ENCODE peak calls at places on chromosomes 2 and 18, in six cellular contexts. P is AG10803, M is OCI-LY7, W is endodermal cell, R is nephron progenitor cell, A is fibroblast of lung. V is an unnamed sample.

GRCh38 chr2:26562811-26563645 is 78.1 kb downstream of the CIB4 start:
- DNase-seq in M (no peak), A (peak), P (no peak), W (peak), R (no peak), V (no peak)

GRCh38 chr2:8389373-8390108 is 292.3 kb upstream of the ID2 start:
- DNase-seq in R (no peak), A (peak), W (no peak), M (no peak), P (peak), V (no peak)

GRCh38 chr18:76496200-76496890 is 1.3 kb upstream of the ZNF516 start:
- DNase-seq in A (peak), W (peak), P (peak), M (peak), R (peak), V (no peak)

GRCh38 chr18:32326450-32327309 is 136.8 kb downstream of the MEP1B start:
- DNase-seq in P (no peak), W (no peak), R (no peak), A (peak), M (no peak), V (no peak)

GRCh38 chr2:18626256-18626668 is 36.9 kb upstream of the NT5C1B start:
- DNase-seq in M (no peak), R (no peak), A (peak), P (peak), W (no peak), V (no peak)

GRCh38 chr2:121902171-121902591 is 146.7 kb downstream of the TSN start:
- DNase-seq in R (no peak), W (peak), P (peak), A (no peak), M (no peak), V (peak)

GRCh38 chr18:34729264-34729663 is 19.2 kb downstream of the DTNA start:
- DNase-seq in W (peak), A (peak), M (peak), P (peak), R (no peak), V (peak)

GRCh38 chr2:188245230-188245629 is 46.4 kb upstream of the GULP1 start:
- DNase-seq in M (no peak), P (no peak), R (no peak), A (peak), W (no peak), V (no peak)

GRCh38 chr2:176246324-176246723 is 22.9 kb upstream of the MTX2 start:
- DNase-seq in W (no peak), A (no peak), R (no peak), P (no peak), M (no peak), V (no peak)

GRCh38 chr18:22337311-22337710 is 80.4 kb downstream of the CTAGE1 start:
- DNase-seq in A (no peak), M (no peak), W (no peak), R (no peak), P (peak), V (no peak)

GRCh38 chr2:222115296-222115695 is 183.5 kb downstream of the PAX3 start:
- DNase-seq in A (peak), R (no peak), P (no peak), W (no peak), M (no peak), V (no peak)

GRCh38 chr2:137255990-137256389 is 490.6 kb downstream of the THSD7B start:
- DNase-seq in R (no peak), A (peak), W (no peak), M (no peak), P (peak), V (no peak)

GRCh38 chr2:72723769-72724370 is 102.0 kb downstream of the EXOC6B start:
- DNase-seq in W (no peak), M (no peak), A (no peak), R (no peak), P (no peak), V (no peak)

GRCh38 chr2:27042985-27043634 is 8.4 kb upstream of the AGBL5 start:
- DNase-seq in P (no peak), M (no peak), R (no peak), W (no peak), A (no peak), V (no peak)

GRCh38 chr2:10659898-10660568 is 29.7 kb downstream of the NOL10 start:
- DNase-seq in M (no peak), W (peak), P (peak), A (peak), R (peak), V (no peak)

GRCh38 chr2:6977786-6978185 is 60.6 kb downstream of the RNF144A start:
- DNase-seq in P (no peak), M (no peak), W (no peak), R (no peak), A (no peak), V (no peak)

GRCh38 chr2:233433794-233434193 is 79.5 kb downstream of the DGKD start:
- DNase-seq in M (no peak), R (no peak), W (no peak), P (no peak), A (no peak), V (no peak)

GRCh38 chr2:211877061-211877460 is 661.5 kb downstream of the ERBB4 start:
- DNase-seq in A (peak), R (no peak), W (no peak), M (no peak), P (no peak), V (no peak)

GRCh38 chr2:211881449-211881848 is 657.2 kb downstream of the ERBB4 start:
- DNase-seq in A (no peak), P (no peak), W (no peak), M (no peak), R (no peak), V (no peak)

GRCh38 chr2:211875488-211875887 is 663.1 kb downstream of the ERBB4 start:
- DNase-seq in R (no peak), P (no peak), A (peak), M (no peak), W (no peak), V (no peak)

DNA sequence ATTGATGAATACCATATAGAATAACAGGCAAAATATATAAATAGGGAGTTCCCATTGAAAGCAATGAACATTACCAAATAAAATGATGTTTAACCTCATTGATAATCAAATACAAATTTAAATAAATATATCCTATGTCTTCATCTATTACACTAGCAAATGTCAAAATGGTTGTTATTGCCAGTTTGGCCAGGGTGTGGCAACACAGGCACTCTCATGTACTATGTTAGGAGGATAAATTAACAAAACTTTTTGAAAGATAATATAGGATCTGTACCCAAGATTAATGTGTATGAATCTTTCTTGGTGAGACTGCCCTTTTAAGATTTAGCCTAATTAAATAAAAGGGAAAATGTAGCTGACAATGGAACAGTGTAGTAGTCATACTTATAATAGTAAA is 659.3 kb downstream of the ERBB4 start:
- DNase-seq in P (no peak), M (peak), R (no peak), W (no peak), A (peak), V (no peak)
- TF ChIP-seq CTCF in P (no peak), M (peak), R (no peak), W (peak), A (peak), V (no peak)

DNA sequence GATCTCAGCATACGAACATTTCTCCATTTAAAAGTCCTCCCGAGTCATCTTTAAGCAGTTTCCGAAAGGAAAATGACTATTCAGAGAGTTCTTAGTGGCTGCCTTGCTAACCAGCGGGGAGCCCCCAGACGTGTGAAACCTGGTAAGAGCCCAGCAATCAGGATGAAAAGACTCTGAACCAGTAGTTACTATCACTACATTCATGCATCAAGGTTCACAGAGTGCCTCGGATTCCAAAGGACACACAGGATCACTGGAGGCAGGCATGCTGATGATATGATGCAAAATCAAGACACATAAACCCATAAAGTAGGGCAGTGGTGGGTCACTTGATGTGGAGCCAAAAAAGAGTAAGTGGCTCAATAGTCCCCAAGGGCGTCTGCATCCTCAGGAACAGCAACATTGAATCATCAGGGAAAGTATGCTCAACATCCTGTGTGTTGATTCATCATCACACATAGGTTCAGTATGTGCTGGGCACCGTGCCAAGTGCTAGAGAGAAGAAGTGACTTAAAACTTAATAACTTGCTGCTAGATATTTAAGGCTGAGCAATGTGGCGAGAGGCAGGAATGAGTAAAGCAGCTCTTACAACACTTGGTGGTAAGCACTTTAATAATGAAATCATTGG is 4.4 kb downstream of the CCL20 start:
- DNase-seq in M (no peak), R (no peak), P (peak), W (peak), A (peak), V (no peak)
- TF ChIP-seq CTCF in M (no peak), R (no peak), P (peak), W (no peak), A (no peak), V (no peak)

GRCh38 chr2:196404276-196404675 is 232.9 kb upstream of the STK17B start:
- DNase-seq in A (peak), P (no peak), M (no peak), R (no peak), W (no peak), V (no peak)
- TF ChIP-seq CTCF in A (no peak), P (no peak), M (peak), R (no peak), W (peak), V (no peak)

DNA sequence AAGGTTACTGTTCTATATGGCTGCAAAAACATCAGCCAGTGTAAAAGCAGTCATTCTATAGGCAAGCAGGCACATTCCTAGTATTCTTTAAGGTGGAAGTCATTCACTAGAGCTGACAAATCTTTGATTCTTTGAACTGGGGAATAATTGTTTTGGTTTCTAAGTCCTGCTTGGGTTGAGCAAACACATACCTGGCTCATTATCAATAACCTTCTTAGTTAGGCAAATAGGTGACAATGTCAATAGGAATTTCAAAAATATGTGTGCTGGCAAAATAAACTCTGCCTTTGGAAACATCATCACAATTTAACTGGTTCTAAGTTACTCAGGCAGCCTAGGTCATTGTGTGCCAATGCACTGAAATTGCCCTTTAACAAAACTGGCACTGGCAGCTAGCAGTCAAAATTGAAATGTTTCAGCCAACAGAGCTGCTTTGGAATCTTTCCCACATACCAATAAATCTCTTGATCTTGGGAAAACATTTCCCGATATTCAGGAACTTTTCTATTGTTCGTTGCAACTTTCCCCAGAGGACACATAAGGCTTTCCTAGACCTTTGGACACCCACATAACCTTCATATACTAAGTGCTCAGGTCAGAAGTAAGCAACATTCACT is 402.0 kb upstream of the MMADHC start:
- DNase-seq in W (no peak), M (no peak), R (no peak), A (peak), P (peak), V (no peak)
- TF ChIP-seq CTCF in W (no peak), M (no peak), R (no peak), A (no peak), P (no peak), V (no peak)

DNA sequence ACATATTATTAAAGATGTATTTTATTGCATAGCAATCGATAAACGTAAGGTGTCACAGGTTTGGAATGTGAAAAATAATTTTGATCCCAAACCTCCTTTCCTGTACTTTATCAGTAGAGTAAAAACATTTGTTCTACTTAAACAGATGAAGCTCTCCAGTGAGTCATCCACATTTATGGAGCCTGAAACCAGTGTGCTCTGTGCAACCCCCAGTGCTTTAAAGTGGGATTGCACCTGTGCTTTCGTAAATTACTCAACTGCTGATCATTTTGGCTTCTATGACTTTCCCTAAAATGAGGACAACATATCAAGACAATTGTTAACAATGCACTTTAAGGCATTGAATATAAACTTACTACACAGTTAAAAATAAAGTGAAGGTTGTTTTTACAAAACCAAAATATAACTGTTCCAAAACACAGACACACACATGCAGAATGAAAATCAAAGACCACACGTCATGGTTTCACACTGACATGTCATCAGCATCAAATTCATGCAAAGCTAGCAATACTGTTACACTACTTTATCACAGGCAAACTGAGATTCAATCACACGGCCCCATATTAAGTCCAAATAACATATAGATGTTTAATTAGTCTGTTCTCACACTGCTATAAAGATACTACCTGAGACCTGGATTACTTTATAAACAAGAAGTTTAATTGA is 9.7 kb downstream of the TMEM18 start:
- DNase-seq in P (peak), R (no peak), A (peak), M (peak), W (no peak), V (no peak)
- TF ChIP-seq CTCF in P (peak), R (peak), A (peak), M (peak), W (peak), V (no peak)

DNA sequence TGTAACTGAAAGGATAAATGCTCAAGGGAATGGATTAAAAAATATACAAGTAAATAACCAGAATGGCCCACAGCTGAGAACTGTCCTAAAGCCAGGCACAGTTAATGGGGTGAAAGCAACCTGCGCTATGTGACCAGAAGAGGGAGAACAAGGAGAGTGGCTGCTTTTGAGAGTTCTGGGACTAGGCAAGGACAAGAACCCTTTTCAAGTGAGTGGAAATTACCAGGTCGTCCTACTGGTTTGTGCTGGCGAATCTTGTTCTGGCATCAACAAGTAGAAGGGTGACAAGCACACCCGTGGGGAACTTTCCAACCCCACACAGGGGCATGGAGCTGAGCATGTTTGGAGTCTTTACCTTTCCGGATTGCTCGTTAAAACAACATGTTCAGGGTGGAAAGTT is 82.8 kb downstream of the TMEM17 start:
- DNase-seq in M (no peak), P (peak), A (no peak), R (no peak), W (peak), V (no peak)
- TF ChIP-seq CTCF in M (peak), P (peak), A (peak), R (no peak), W (peak), V (no peak)

GRCh38 chr2:112220831-112221230 is 34.0 kb downstream of the ZC3H8 start:
- DNase-seq in M (no peak), W (no peak), P (no peak), A (no peak), R (no peak), V (no peak)

GRCh38 chr2:112220186-112220585 is 34.7 kb downstream of the ZC3H8 start:
- DNase-seq in M (no peak), P (no peak), W (no peak), R (no peak), A (no peak), V (no peak)

GRCh38 chr2:112217854-112218253 is 37.0 kb downstream of the ZC3H8 start:
- DNase-seq in R (no peak), A (no peak), W (no peak), P (no peak), M (no peak), V (no peak)

GRCh38 chr2:112216158-112216557 is 38.7 kb downstream of the ZC3H8 start:
- DNase-seq in P (peak), M (no peak), A (peak), R (no peak), W (no peak), V (no peak)
- TF ChIP-seq CTCF in P (peak), M (peak), A (no peak), R (no peak), W (peak), V (no peak)

GRCh38 chr2:55419514-55420243 is at the start of gene CCDC88A:
- DNase-seq in M (peak), R (peak), P (peak), A (peak), W (peak), V (peak)
- TF ChIP-seq CTCF in M (peak), R (no peak), P (peak), A (peak), W (peak), V (no peak)

V was measured in GM13976.